ENCODE peak calls at places on chromosome 22, in eight cellular contexts. One of them, this sample, is unnamed. For H3K4me1, the result is how much of the 10 kb centered on the place peaks cover.

GRCh38 chr22:42863349-42863911 is 6.4 kb upstream of the ARFGAP3 start:
- DNase-seq in effector memory CD4-positive, alpha-beta T cell: no peak
- DNase-seq in heart right ventricle: no peak
- DNase-seq in ovary: no peak
- DNase-seq in mesendoderm: no peak
- DNase-seq in IMR-90: peak
- DNase-seq in psoas muscle: no peak
- DNase-seq in CD8-positive, alpha-beta memory T cell: no peak
- DNase-seq in this sample: peak

GRCh38 chr22:39562839-39563489 is 7.6 kb upstream of the CACNA1I start:
- DNase-seq in effector memory CD4-positive, alpha-beta T cell: no peak
- DNase-seq in heart right ventricle: no peak
- DNase-seq in ovary: no peak
- DNase-seq in mesendoderm: no peak
- DNase-seq in IMR-90: no peak
- DNase-seq in psoas muscle: no peak
- DNase-seq in CD8-positive, alpha-beta memory T cell: no peak
- DNase-seq in this sample: no peak

GRCh38 chr22:31378123-31378522 is 21.3 kb upstream of the DRG1 start:
- DNase-seq in effector memory CD4-positive, alpha-beta T cell: no peak
- DNase-seq in heart right ventricle: no peak
- DNase-seq in ovary: peak
- DNase-seq in mesendoderm: no peak
- DNase-seq in IMR-90: peak
- DNase-seq in psoas muscle: no peak
- DNase-seq in CD8-positive, alpha-beta memory T cell: no peak
- DNase-seq in this sample: no peak

GRCh38 chr22:39316440-39317083 is 2.9 kb downstream of the RPL3 start:
- DNase-seq in effector memory CD4-positive, alpha-beta T cell: peak
- DNase-seq in heart right ventricle: peak
- DNase-seq in ovary: peak
- DNase-seq in mesendoderm: peak
- DNase-seq in IMR-90: peak
- DNase-seq in psoas muscle: peak
- DNase-seq in CD8-positive, alpha-beta memory T cell: peak
- DNase-seq in this sample: peak

GRCh38 chr22:39735776-39736175 is 157.8 kb downstream of the ENTHD1 start:
- DNase-seq in effector memory CD4-positive, alpha-beta T cell: no peak
- DNase-seq in heart right ventricle: no peak
- DNase-seq in ovary: no peak
- DNase-seq in mesendoderm: no peak
- DNase-seq in IMR-90: no peak
- DNase-seq in psoas muscle: no peak
- DNase-seq in CD8-positive, alpha-beta memory T cell: no peak
- DNase-seq in this sample: no peak

GRCh38 chr22:31611065-31611760 is 50.8 kb downstream of the PISD start:
- DNase-seq in effector memory CD4-positive, alpha-beta T cell: no peak
- DNase-seq in heart right ventricle: no peak
- DNase-seq in ovary: peak
- DNase-seq in mesendoderm: no peak
- DNase-seq in IMR-90: peak
- DNase-seq in psoas muscle: no peak
- DNase-seq in CD8-positive, alpha-beta memory T cell: no peak
- DNase-seq in this sample: no peak

GRCh38 chr22:17113600-17113999 is 7.6 kb downstream of the TMEM121B start:
- DNase-seq in effector memory CD4-positive, alpha-beta T cell: no peak
- DNase-seq in heart right ventricle: no peak
- DNase-seq in ovary: no peak
- DNase-seq in mesendoderm: no peak
- DNase-seq in IMR-90: no peak
- DNase-seq in psoas muscle: no peak
- DNase-seq in CD8-positive, alpha-beta memory T cell: no peak
- DNase-seq in this sample: no peak

GRCh38 chr22:31544481-31545480 is 48.4 kb downstream of the SFI1 start:
- DNase-seq in effector memory CD4-positive, alpha-beta T cell: no peak
- DNase-seq in heart right ventricle: no peak
- DNase-seq in ovary: no peak
- DNase-seq in mesendoderm: no peak
- DNase-seq in IMR-90: peak
- DNase-seq in psoas muscle: no peak
- DNase-seq in CD8-positive, alpha-beta memory T cell: no peak
- DNase-seq in this sample: no peak

GRCh38 chr22:16955678-16956210 is 52.3 kb downstream of the GAB4 start:
- DNase-seq in effector memory CD4-positive, alpha-beta T cell: no peak
- DNase-seq in heart right ventricle: no peak
- DNase-seq in ovary: no peak
- DNase-seq in mesendoderm: no peak
- DNase-seq in IMR-90: no peak
- DNase-seq in psoas muscle: no peak
- DNase-seq in CD8-positive, alpha-beta memory T cell: no peak
- DNase-seq in this sample: no peak

GRCh38 chr22:48748860-48749554 is 1078.7 kb downstream of the BRD1 start:
- DNase-seq in effector memory CD4-positive, alpha-beta T cell: no peak
- DNase-seq in heart right ventricle: no peak
- DNase-seq in ovary: no peak
- DNase-seq in mesendoderm: no peak
- DNase-seq in IMR-90: no peak
- DNase-seq in psoas muscle: no peak
- DNase-seq in CD8-positive, alpha-beta memory T cell: no peak
- DNase-seq in this sample: no peak

GRCh38 chr22:31284241-31284745 is 8.0 kb downstream of the PIK3IP1 start:
- DNase-seq in effector memory CD4-positive, alpha-beta T cell: no peak
- DNase-seq in heart right ventricle: no peak
- DNase-seq in ovary: no peak
- DNase-seq in mesendoderm: no peak
- DNase-seq in IMR-90: no peak
- DNase-seq in psoas muscle: no peak
- DNase-seq in CD8-positive, alpha-beta memory T cell: no peak
- DNase-seq in this sample: no peak

GRCh38 chr22:17896552-17896951 is 122.3 kb upstream of the BID start:
- DNase-seq in effector memory CD4-positive, alpha-beta T cell: no peak
- DNase-seq in heart right ventricle: peak
- DNase-seq in ovary: no peak
- DNase-seq in mesendoderm: peak
- DNase-seq in IMR-90: peak
- DNase-seq in psoas muscle: peak
- DNase-seq in CD8-positive, alpha-beta memory T cell: no peak
- DNase-seq in this sample: no peak

GRCh38 chr22:25623310-25623734 is 58.8 kb downstream of the GRK3 start:
- DNase-seq in effector memory CD4-positive, alpha-beta T cell: no peak
- DNase-seq in heart right ventricle: no peak
- DNase-seq in ovary: no peak
- DNase-seq in mesendoderm: no peak
- DNase-seq in IMR-90: no peak
- DNase-seq in psoas muscle: no peak
- DNase-seq in CD8-positive, alpha-beta memory T cell: no peak
- DNase-seq in this sample: no peak

GRCh38 chr22:17269607-17270261 is 50.5 kb upstream of the ADA2 start:
- DNase-seq in effector memory CD4-positive, alpha-beta T cell: no peak
- DNase-seq in heart right ventricle: no peak
- DNase-seq in ovary: no peak
- DNase-seq in mesendoderm: no peak
- DNase-seq in IMR-90: no peak
- DNase-seq in psoas muscle: no peak
- DNase-seq in CD8-positive, alpha-beta memory T cell: no peak
- DNase-seq in this sample: no peak

GRCh38 chr22:28984482-28985158 is 77.0 kb downstream of the C22orf31 start:
- DNase-seq in effector memory CD4-positive, alpha-beta T cell: no peak
- DNase-seq in heart right ventricle: no peak
- DNase-seq in ovary: no peak
- DNase-seq in mesendoderm: no peak
- DNase-seq in IMR-90: no peak
- DNase-seq in psoas muscle: no peak
- DNase-seq in CD8-positive, alpha-beta memory T cell: no peak
- DNase-seq in this sample: no peak

GRCh38 chr22:28983190-28983589 is 78.4 kb downstream of the C22orf31 start:
- DNase-seq in effector memory CD4-positive, alpha-beta T cell: no peak
- DNase-seq in heart right ventricle: no peak
- DNase-seq in ovary: no peak
- DNase-seq in mesendoderm: no peak
- DNase-seq in IMR-90: no peak
- DNase-seq in psoas muscle: no peak
- DNase-seq in CD8-positive, alpha-beta memory T cell: no peak
- DNase-seq in this sample: no peak

GRCh38 chr22:28980326-28980725 is 81.3 kb downstream of the C22orf31 start:
- DNase-seq in effector memory CD4-positive, alpha-beta T cell: no peak
- DNase-seq in heart right ventricle: no peak
- DNase-seq in ovary: no peak
- DNase-seq in mesendoderm: no peak
- DNase-seq in IMR-90: no peak
- DNase-seq in psoas muscle: no peak
- DNase-seq in CD8-positive, alpha-beta memory T cell: no peak
- DNase-seq in this sample: no peak

GRCh38 chr22:28983788-28984441 is 77.7 kb downstream of the C22orf31 start:
- DNase-seq in effector memory CD4-positive, alpha-beta T cell: no peak
- DNase-seq in heart right ventricle: no peak
- DNase-seq in ovary: no peak
- DNase-seq in mesendoderm: peak
- DNase-seq in IMR-90: no peak
- DNase-seq in psoas muscle: no peak
- DNase-seq in CD8-positive, alpha-beta memory T cell: no peak
- DNase-seq in this sample: no peak

GRCh38 chr22:28981818-28982499 is 79.7 kb downstream of the C22orf31 start:
- DNase-seq in effector memory CD4-positive, alpha-beta T cell: no peak
- DNase-seq in heart right ventricle: no peak
- DNase-seq in ovary: no peak
- DNase-seq in mesendoderm: no peak
- DNase-seq in IMR-90: no peak
- DNase-seq in psoas muscle: no peak
- DNase-seq in CD8-positive, alpha-beta memory T cell: no peak
- DNase-seq in this sample: no peak
- H3K4me1 ChIP-seq in effector memory CD4-positive, alpha-beta T cell: under half
- H3K4me1 ChIP-seq in heart right ventricle: under half
- H3K4me1 ChIP-seq in ovary: under half
- H3K4me1 ChIP-seq in mesendoderm: under half
- H3K4me1 ChIP-seq in IMR-90: under half
- H3K4me1 ChIP-seq in psoas muscle: under half
- H3K4me1 ChIP-seq in CD8-positive, alpha-beta memory T cell: under half
- H3K4me1 ChIP-seq in this sample: under half

GRCh38 chr22:38271101-38271500 is 1.7 kb downstream of the TMEM184B start:
- DNase-seq in effector memory CD4-positive, alpha-beta T cell: no peak
- DNase-seq in heart right ventricle: no peak
- DNase-seq in ovary: no peak
- DNase-seq in mesendoderm: no peak
- DNase-seq in IMR-90: no peak
- DNase-seq in psoas muscle: no peak
- DNase-seq in CD8-positive, alpha-beta memory T cell: no peak
- DNase-seq in this sample: no peak
- H3K4me1 ChIP-seq in effector memory CD4-positive, alpha-beta T cell: under half
- H3K4me1 ChIP-seq in heart right ventricle: half or more
- H3K4me1 ChIP-seq in ovary: under half
- H3K4me1 ChIP-seq in mesendoderm: under half
- H3K4me1 ChIP-seq in IMR-90: under half
- H3K4me1 ChIP-seq in psoas muscle: under half
- H3K4me1 ChIP-seq in CD8-positive, alpha-beta memory T cell: under half
- H3K4me1 ChIP-seq in this sample: under half

DNA sequence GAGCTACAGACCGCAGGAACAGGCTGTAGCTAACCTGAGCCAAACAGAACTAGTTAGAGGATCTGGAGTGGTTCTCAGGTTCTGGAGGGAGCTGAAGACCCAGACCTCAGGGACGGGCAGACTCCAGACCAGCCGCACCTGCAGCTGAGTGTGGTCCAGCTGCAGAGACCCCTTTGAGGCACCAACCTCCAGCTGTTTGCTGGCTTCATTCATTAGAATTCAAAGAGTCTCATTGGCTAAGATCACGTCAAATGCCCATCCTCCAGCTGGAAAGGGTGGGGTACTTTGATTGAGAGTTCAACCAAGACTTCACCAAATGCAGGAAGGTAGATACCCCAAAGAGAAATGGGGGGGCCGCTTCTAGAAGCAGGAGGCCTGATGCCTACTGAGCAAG is 13.4 kb upstream of the IL2RB start:
- DNase-seq in effector memory CD4-positive, alpha-beta T cell: no peak
- DNase-seq in heart right ventricle: no peak
- DNase-seq in ovary: no peak
- DNase-seq in mesendoderm: no peak
- DNase-seq in IMR-90: no peak
- DNase-seq in psoas muscle: no peak
- DNase-seq in CD8-positive, alpha-beta memory T cell: no peak
- DNase-seq in this sample: no peak
- H3K4me1 ChIP-seq in effector memory CD4-positive, alpha-beta T cell: under half
- H3K4me1 ChIP-seq in heart right ventricle: under half
- H3K4me1 ChIP-seq in ovary: under half
- H3K4me1 ChIP-seq in mesendoderm: under half
- H3K4me1 ChIP-seq in IMR-90: under half
- H3K4me1 ChIP-seq in psoas muscle: under half
- H3K4me1 ChIP-seq in CD8-positive, alpha-beta memory T cell: half or more
- H3K4me1 ChIP-seq in this sample: half or more

GRCh38 chr22:47739216-47739615 is 976.8 kb downstream of the TBC1D22A start:
- DNase-seq in effector memory CD4-positive, alpha-beta T cell: no peak
- DNase-seq in heart right ventricle: no peak
- DNase-seq in ovary: no peak
- DNase-seq in mesendoderm: no peak
- DNase-seq in IMR-90: no peak
- DNase-seq in psoas muscle: no peak
- DNase-seq in CD8-positive, alpha-beta memory T cell: no peak
- DNase-seq in this sample: no peak

GRCh38 chr22:47740109-47740805 is 977.8 kb downstream of the TBC1D22A start:
- DNase-seq in effector memory CD4-positive, alpha-beta T cell: no peak
- DNase-seq in heart right ventricle: no peak
- DNase-seq in ovary: no peak
- DNase-seq in mesendoderm: peak
- DNase-seq in IMR-90: no peak
- DNase-seq in psoas muscle: no peak
- DNase-seq in CD8-positive, alpha-beta memory T cell: no peak
- DNase-seq in this sample: no peak

GRCh38 chr22:47739616-47740015 is 977.2 kb downstream of the TBC1D22A start:
- DNase-seq in effector memory CD4-positive, alpha-beta T cell: no peak
- DNase-seq in heart right ventricle: no peak
- DNase-seq in ovary: no peak
- DNase-seq in mesendoderm: no peak
- DNase-seq in IMR-90: no peak
- DNase-seq in psoas muscle: no peak
- DNase-seq in CD8-positive, alpha-beta memory T cell: no peak
- DNase-seq in this sample: no peak

GRCh38 chr22:47736166-47737034 is 974.0 kb downstream of the TBC1D22A start:
- DNase-seq in effector memory CD4-positive, alpha-beta T cell: no peak
- DNase-seq in heart right ventricle: no peak
- DNase-seq in ovary: no peak
- DNase-seq in mesendoderm: no peak
- DNase-seq in IMR-90: no peak
- DNase-seq in psoas muscle: no peak
- DNase-seq in CD8-positive, alpha-beta memory T cell: no peak
- DNase-seq in this sample: no peak

DNA sequence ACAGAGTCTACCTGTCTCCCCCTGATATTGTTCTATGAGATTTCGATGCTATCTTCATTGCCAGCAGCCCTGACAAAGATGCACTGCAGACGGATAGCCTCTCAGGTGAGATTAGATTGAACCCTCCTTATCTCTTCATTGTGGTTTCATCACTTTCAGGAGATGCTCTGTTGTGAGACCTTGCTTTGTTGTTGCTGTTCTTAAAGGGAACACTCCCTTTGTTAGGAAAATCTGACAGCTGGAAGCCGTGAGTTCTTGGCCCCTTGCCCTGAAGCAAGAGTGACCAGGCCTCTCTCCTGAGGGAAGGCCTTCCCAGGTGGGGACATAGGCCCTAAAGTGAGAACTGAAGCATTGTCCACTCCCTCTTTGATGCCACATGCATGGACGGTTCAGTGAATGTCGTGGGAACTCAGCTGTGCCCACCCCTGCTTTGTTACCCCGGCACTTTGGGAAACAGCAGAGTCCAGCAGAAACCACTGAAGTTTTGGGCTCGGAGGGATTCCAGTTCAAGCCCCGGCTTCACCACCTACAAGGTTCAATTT is 976.1 kb downstream of the TBC1D22A start:
- DNase-seq in effector memory CD4-positive, alpha-beta T cell: no peak
- DNase-seq in heart right ventricle: no peak
- DNase-seq in ovary: no peak
- DNase-seq in mesendoderm: peak
- DNase-seq in IMR-90: no peak
- DNase-seq in psoas muscle: no peak
- DNase-seq in CD8-positive, alpha-beta memory T cell: no peak
- DNase-seq in this sample: no peak
- H3K4me1 ChIP-seq in effector memory CD4-positive, alpha-beta T cell: under half
- H3K4me1 ChIP-seq in heart right ventricle: under half
- H3K4me1 ChIP-seq in ovary: under half
- H3K4me1 ChIP-seq in mesendoderm: under half
- H3K4me1 ChIP-seq in IMR-90: under half
- H3K4me1 ChIP-seq in psoas muscle: under half
- H3K4me1 ChIP-seq in CD8-positive, alpha-beta memory T cell: under half
- H3K4me1 ChIP-seq in this sample: under half

This sample was measured in CD4-positive, CD25-positive, alpha-beta regulatory T cell.